ENCODE peak calls at places on chromosomes 7 and 10, in nine cellular contexts. O is breast epithelium, I is body of pancreas, Z is prostate gland, F is IMR-90, G is GM12878, E is uterus, C is heart left ventricle, X is transverse colon. T is an unnamed sample. For H3K4me1, the result is how much of the 10 kb centered on the place peaks cover.

GRCh38 chr10:94225589-94225988 is 137.2 kb downstream of the NOC3L start:
- DNase-seq in O (no peak), I (no peak), Z (no peak), F (no peak), G (no peak), E (no peak), C (no peak), X (no peak), T (no peak)

GRCh38 chr10:46016811-46017210 is 13.6 kb downstream of the NCOA4 start:
- DNase-seq in O (no peak), I (no peak), Z (no peak), F (no peak), G (no peak), E (no peak), C (no peak), X (no peak), T (no peak)

GRCh38 chr7:142739927-142740492 is 9.3 kb upstream of the PRSS1 start:
- DNase-seq in O (no peak), I (no peak), Z (no peak), F (no peak), G (no peak), E (no peak), C (no peak), X (no peak), T (no peak)

GRCh38 chr10:71289421-71290130 is 29.5 kb upstream of the SLC29A3 start:
- DNase-seq in O (no peak), I (no peak), Z (no peak), F (no peak), G (no peak), E (no peak), C (no peak), X (no peak), T (no peak)

GRCh38 chr7:158134824-158135223 is 452.8 kb downstream of the PTPRN2 start:
- DNase-seq in O (no peak), I (no peak), Z (no peak), F (no peak), G (no peak), E (no peak), C (no peak), X (no peak), T (no peak)

GRCh38 chr10:121732676-121733445 is 134.6 kb upstream of the FGFR2 start:
- DNase-seq in O (no peak), I (no peak), Z (no peak), F (no peak), G (no peak), E (no peak), C (no peak), X (no peak), T (no peak)

GRCh38 chr10:58773351-58773750 is 260.7 kb downstream of the BICC1 start:
- DNase-seq in O (no peak), I (no peak), Z (no peak), F (peak), G (no peak), E (no peak), C (no peak), X (no peak), T (no peak)

GRCh38 chr10:124012066-124012465 is 81.3 kb downstream of the CHST15 start:
- DNase-seq in O (no peak), I (no peak), Z (no peak), F (no peak), G (no peak), E (no peak), C (peak), X (no peak), T (no peak)

GRCh38 chr7:105911961-105912575 is 35.7 kb upstream of the ATXN7L1 start:
- DNase-seq in O (no peak), I (no peak), Z (no peak), F (peak), G (no peak), E (no peak), C (no peak), X (no peak), T (no peak)

GRCh38 chr7:2072042-2072441 is 160.7 kb downstream of the MAD1L1 start:
- DNase-seq in O (no peak), I (no peak), Z (no peak), F (no peak), G (peak), E (no peak), C (no peak), X (no peak), T (no peak)

GRCh38 chr7:25947669-25948516 is 204.1 kb upstream of the NFE2L3 start:
- DNase-seq in O (no peak), I (peak), Z (no peak), F (no peak), G (peak), E (no peak), C (no peak), X (no peak), T (no peak)

GRCh38 chr10:119726291-119727261 is 726 bp downstream of the INPP5F start:
- DNase-seq in O (no peak), I (no peak), Z (peak), F (no peak), G (no peak), E (peak), C (no peak), X (peak), T (no peak)

GRCh38 chr7:21028186-21028989 is 241.7 kb upstream of the SP8 start:
- DNase-seq in O (no peak), I (no peak), Z (no peak), F (no peak), G (no peak), E (no peak), C (no peak), X (peak), T (peak)

GRCh38 chr10:76916536-76916935 is 721.1 kb downstream of the KCNMA1 start:
- DNase-seq in O (no peak), I (no peak), Z (no peak), F (no peak), G (no peak), E (no peak), C (no peak), X (no peak), T (no peak)

GRCh38 chr10:12489357-12489756 is 140.0 kb downstream of the CAMK1D start:
- DNase-seq in O (no peak), I (peak), Z (no peak), F (no peak), G (no peak), E (no peak), C (no peak), X (no peak), T (no peak)

GRCh38 chr7:116862234-116863167 is at the start of gene CAPZA2:
- DNase-seq in O (peak), I (peak), Z (peak), F (peak), G (peak), E (peak), C (peak), X (peak), T (peak)

GRCh38 chr10:4431114-4431862 is 394.7 kb upstream of the AKR1E2 start:
- DNase-seq in O (no peak), I (no peak), Z (no peak), F (peak), G (no peak), E (no peak), C (no peak), X (no peak), T (no peak)

GRCh38 chr7:118758582-118758981 is 534.1 kb downstream of the ANKRD7 start:
- DNase-seq in O (no peak), I (no peak), Z (no peak), F (no peak), G (no peak), E (no peak), C (no peak), X (no peak), T (no peak)

GRCh38 chr10:33136271-33136670 is 178.2 kb upstream of the ITGB1 start:
- DNase-seq in O (no peak), I (no peak), Z (no peak), F (peak), G (peak), E (no peak), C (no peak), X (no peak), T (no peak)

GRCh38 chr7:155007947-155008346 is 5.0 kb upstream of the PAXIP1 start:
- DNase-seq in O (no peak), I (no peak), Z (no peak), F (no peak), G (no peak), E (no peak), C (no peak), X (no peak), T (no peak)

GRCh38 chr7:867406-868188 is 8.8 kb upstream of the GET4 start:
- DNase-seq in O (peak), I (no peak), Z (peak), F (peak), G (no peak), E (peak), C (peak), X (peak), T (peak)

GRCh38 chr7:129780257-129781127 is 169.0 kb downstream of the NRF1 start:
- DNase-seq in O (peak), I (peak), Z (peak), F (no peak), G (no peak), E (no peak), C (no peak), X (peak), T (peak)

DNA sequence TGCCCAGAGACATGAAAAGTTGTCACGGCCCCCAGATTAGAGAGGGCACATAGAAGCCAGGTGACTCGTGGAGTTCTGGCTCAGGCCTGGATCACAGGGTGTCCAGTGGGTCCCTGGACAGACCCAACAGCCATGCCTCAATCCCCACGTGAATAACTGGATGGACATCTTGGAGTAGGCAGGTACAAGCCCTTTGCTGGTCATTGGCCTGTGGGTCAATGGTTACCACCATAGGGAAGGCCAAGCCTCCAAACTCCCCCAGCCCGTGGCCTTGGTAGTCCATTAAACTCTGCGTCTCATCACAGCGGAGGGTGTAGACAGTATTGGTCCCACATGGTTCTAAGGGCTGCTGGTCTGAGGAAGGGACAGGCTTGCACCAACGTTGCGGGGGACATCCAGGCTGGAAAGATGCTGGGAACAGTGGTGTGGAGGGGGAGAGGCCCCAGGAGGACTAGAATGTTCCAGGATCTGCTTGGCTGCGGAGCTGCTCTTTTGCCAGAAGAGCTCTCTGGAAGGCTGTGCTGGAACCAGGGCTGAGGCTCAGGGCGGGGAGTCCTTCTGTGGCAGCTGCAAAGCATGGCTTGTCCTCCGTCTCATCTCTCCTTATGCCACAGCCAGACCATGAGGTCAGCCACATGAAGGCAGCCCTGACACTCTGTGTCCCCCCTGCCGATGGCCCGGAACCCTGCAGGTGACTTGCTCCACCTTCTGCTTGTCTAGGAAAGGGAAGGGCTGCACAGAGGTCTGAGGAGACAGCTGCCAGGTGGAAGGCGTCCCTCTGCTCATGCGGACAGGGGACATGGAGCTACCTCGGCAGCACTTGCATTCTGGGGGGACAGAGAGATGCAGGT is 205.6 kb upstream of the PPP2R2D start:
- DNase-seq in O (no peak), I (no peak), Z (no peak), F (no peak), G (no peak), E (no peak), C (no peak), X (no peak), T (no peak)
- H3K4me1 ChIP-seq in O (under half), I (under half), Z (under half), F (under half), G (under half), E (under half), C (under half), X (under half), T (under half)

GRCh38 chr10:61943699-61944444 is 42.4 kb downstream of the ARID5B start:
- DNase-seq in O (no peak), I (no peak), Z (no peak), F (peak), G (no peak), E (no peak), C (no peak), X (no peak), T (no peak)

GRCh38 chr10:61939575-61940301 is 38.2 kb downstream of the ARID5B start:
- DNase-seq in O (no peak), I (no peak), Z (no peak), F (peak), G (no peak), E (no peak), C (no peak), X (no peak), T (no peak)

GRCh38 chr10:61944445-61945123 is 43.1 kb downstream of the ARID5B start:
- DNase-seq in O (no peak), I (no peak), Z (no peak), F (no peak), G (no peak), E (no peak), C (no peak), X (no peak), T (no peak)

GRCh38 chr10:61941202-61941651 is 39.7 kb downstream of the ARID5B start:
- DNase-seq in O (no peak), I (no peak), Z (no peak), F (no peak), G (no peak), E (no peak), C (no peak), X (no peak), T (no peak)

GRCh38 chr10:61942997-61943457 is 41.5 kb downstream of the ARID5B start:
- DNase-seq in O (no peak), I (no peak), Z (no peak), F (peak), G (no peak), E (no peak), C (no peak), X (no peak), T (no peak)
- H3K4me3 ChIP-seq in O (peak), I (no peak), Z (no peak), F (no peak), G (peak), E (no peak), C (peak), X (no peak), T (no peak)

GRCh38 chr10:14604181-14605142 is 170.2 kb downstream of the FAM107B start:
- DNase-seq in O (peak), I (peak), Z (peak), F (peak), G (no peak), E (peak), C (peak), X (peak), T (peak)
- TF ChIP-seq POLR2A in O (no peak), I (peak), Z (peak), F (peak), G (peak), E (peak), C (no peak), X (peak), T (peak)

DNA sequence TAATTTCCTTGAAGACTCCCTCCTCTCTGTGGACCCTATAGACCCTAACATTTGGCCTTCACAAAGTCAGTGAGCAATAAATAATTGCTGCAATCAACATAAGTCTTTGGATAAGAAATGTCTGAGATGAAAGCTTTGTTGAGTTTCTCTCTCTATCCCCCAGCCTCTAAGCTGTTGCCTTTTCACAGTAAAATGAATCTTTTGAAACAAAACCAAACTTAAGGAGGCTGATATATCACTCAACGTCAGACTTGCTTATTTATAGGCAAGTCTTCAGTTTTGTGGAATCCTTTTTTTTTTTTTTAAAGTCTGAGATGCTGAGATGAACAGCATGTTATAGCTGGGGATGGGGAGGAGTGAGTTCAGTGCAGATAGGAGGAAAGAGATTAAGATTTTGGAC is 10.0 kb downstream of the CPED1 start:
- DNase-seq in O (no peak), I (no peak), Z (no peak), F (no peak), G (no peak), E (no peak), C (no peak), X (no peak), T (no peak)
- H3K4me1 ChIP-seq in O (under half), I (under half), Z (under half), F (under half), G (under half), E (under half), C (half or more), X (half or more), T (under half)

GRCh38 chr7:45105588-45106188 is 5.8 kb downstream of the TBRG4 start:
- DNase-seq in O (no peak), I (no peak), Z (no peak), F (no peak), G (no peak), E (no peak), C (no peak), X (no peak), T (no peak)
- H3K4me3 ChIP-seq in O (no peak), I (no peak), Z (no peak), F (no peak), G (no peak), E (no peak), C (no peak), X (no peak), T (no peak)

GRCh38 chr7:72924748-72925545 is at the start of gene POM121:
- DNase-seq in O (peak), I (peak), Z (peak), F (peak), G (peak), E (peak), C (peak), X (peak), T (peak)
- TF ChIP-seq POLR2A in O (no peak), I (peak), Z (peak), F (peak), G (peak), E (peak), C (no peak), X (peak), T (peak)

T was measured in upper lobe of left lung.